ENCODE peak calls at places on chromosomes 6 and 20, in five cellular contexts. K is left ventricle myocardium inferior, U is NCI-H1436, M is AG08395, F is brain microvascular endothelial cell. P is an unnamed sample.

GRCh38 chr20:63093966-63094766 is 87.4 kb upstream of the BHLHE23 start:
- DNase-seq in M (no peak), K (peak), F (no peak), U (no peak), P (no peak)

GRCh38 chr6:4677751-4678065 is 98.5 kb upstream of the CDYL start:
- DNase-seq in F (no peak), U (no peak), M (no peak), K (no peak), P (no peak)

GRCh38 chr6:51814418-51814817 is 273.0 kb downstream of the PKHD1 start:
- DNase-seq in U (peak), M (no peak), K (no peak), F (no peak), P (no peak)

GRCh38 chr20:9514461-9515210 is at the start of gene LAMP5:
- DNase-seq in U (peak), K (no peak), M (no peak), F (peak), P (no peak)

GRCh38 chr6:159719287-159719686 is 8.0 kb upstream of the WTAP start:
- DNase-seq in U (no peak), K (no peak), M (no peak), F (no peak), P (no peak)

GRCh38 chr20:36666181-36666740 is 20.3 kb upstream of the SLA2 start:
- DNase-seq in F (peak), M (no peak), U (no peak), K (no peak), P (no peak)

GRCh38 chr20:17530716-17531536 is at the start of gene BFSP1:
- DNase-seq in U (peak), M (peak), K (peak), F (peak), P (no peak)

GRCh38 chr6:103273048-103273447 is 1586.7 kb downstream of the HACE1 start:
- DNase-seq in U (no peak), F (no peak), K (no peak), M (no peak), P (no peak)

GRCh38 chr6:136967874-136968752 is 46.0 kb downstream of the SLC35D3 start:
- DNase-seq in F (peak), M (peak), K (peak), U (peak), P (peak)

GRCh38 chr6:142165227-142165626 is 18.2 kb downstream of the VTA1 start:
- DNase-seq in K (no peak), U (no peak), F (no peak), M (no peak), P (no peak)

GRCh38 chr6:134145786-134146185 is 93.4 kb upstream of the SLC2A12 start:
- DNase-seq in K (no peak), F (peak), U (peak), M (no peak), P (no peak)

GRCh38 chr6:96899019-96899418 is 1.3 kb upstream of the NDUFAF4 start:
- DNase-seq in U (peak), M (peak), K (no peak), F (peak), P (no peak)

GRCh38 chr6:44234101-44235090 is 11.0 kb downstream of the SLC29A1 start:
- DNase-seq in M (peak), U (no peak), K (peak), F (peak), P (no peak)

GRCh38 chr6:142856857-142857608 is 87.9 kb downstream of the HIVEP2 start:
- DNase-seq in M (no peak), U (no peak), K (no peak), F (no peak), P (no peak)

GRCh38 chr6:167764713-167765479 is 61.8 kb upstream of the AFDN start:
- DNase-seq in M (no peak), F (no peak), U (no peak), K (no peak), P (no peak)

GRCh38 chr6:170456334-170456733 is 96.8 kb downstream of the PSMB1 start:
- DNase-seq in F (no peak), M (no peak), K (no peak), U (no peak), P (no peak)

GRCh38 chr6:155472886-155473285 is 17.2 kb upstream of the NOX3 start:
- DNase-seq in U (no peak), K (no peak), F (no peak), M (no peak), P (no peak)

GRCh38 chr6:20605061-20605460 is 70.8 kb downstream of the CDKAL1 start:
- DNase-seq in U (no peak), K (no peak), F (no peak), M (no peak), P (no peak)

GRCh38 chr20:20003088-20003954 is 13.8 kb upstream of the NAA20 start:
- DNase-seq in U (no peak), K (no peak), F (peak), M (no peak), P (no peak)

GRCh38 chr20:36919715-36920333 is 31.7 kb downstream of the SAMHD1 start:
- DNase-seq in F (peak), K (no peak), U (peak), M (peak), P (no peak)

GRCh38 chr6:73713426-73714147 is 17.6 kb downstream of the CD109 start:
- DNase-seq in M (no peak), F (no peak), K (no peak), U (no peak), P (no peak)

GRCh38 chr6:167678102-167679101 is 148.3 kb upstream of the AFDN start:
- DNase-seq in F (no peak), M (no peak), U (peak), K (peak), P (no peak)

GRCh38 chr6:2839195-2839981 is 2.3 kb downstream of the SERPINB1 start:
- DNase-seq in U (no peak), K (no peak), M (no peak), F (peak), P (no peak)

GRCh38 chr6:130993292-130993765 is 69.7 kb downstream of the EPB41L2 start:
- DNase-seq in F (no peak), M (no peak), K (no peak), U (no peak), P (no peak)

GRCh38 chr6:39836621-39837020 is 44.4 kb downstream of the DAAM2 start:
- DNase-seq in K (no peak), M (peak), U (no peak), F (no peak), P (no peak)

GRCh38 chr6:4059115-4059777 is 19.7 kb downstream of the FAM217A start:
- DNase-seq in F (peak), K (no peak), M (peak), U (no peak), P (no peak)

GRCh38 chr6:7541175-7542064 is at the start of gene DSP:
- DNase-seq in U (peak), F (peak), M (peak), K (peak), P (no peak)

GRCh38 chr6:36029464-36029863 is 1.9 kb downstream of the MAPK14 start:
- DNase-seq in U (no peak), F (peak), K (no peak), M (peak), P (no peak)

GRCh38 chr6:170211404-170212025 is 79.4 kb downstream of the DLL1 start:
- DNase-seq in M (no peak), U (no peak), K (no peak), F (no peak), P (peak)

GRCh38 chr20:12570371-12570770 is 438.4 kb upstream of the SPTLC3 start:
- DNase-seq in F (peak), M (no peak), K (no peak), U (peak), P (no peak)

GRCh38 chr6:33747823-33748222 is 1.1 kb upstream of the IP6K3 start:
- DNase-seq in M (no peak), K (no peak), U (no peak), F (no peak), P (no peak)

GRCh38 chr6:138129190-138129589 is 22.0 kb upstream of the PERP start:
- DNase-seq in U (no peak), M (no peak), K (no peak), F (no peak), P (no peak)

GRCh38 chr6:1986454-1987243 is 258.8 kb downstream of the GMDS start:
- DNase-seq in U (no peak), K (no peak), F (no peak), M (no peak), P (no peak)

GRCh38 chr6:15350386-15351083 is 104.7 kb downstream of the JARID2 start:
- DNase-seq in F (no peak), K (no peak), M (no peak), U (no peak), P (no peak)